ENCODE peak calls at places on chromosomes 4 and X, in ten cellular contexts. O is NCI-H460; D is NCI-H748 treated with DMSO at 0.1 percent for 48 hours; M is NCI-H2171 treated with DMSO at 0.1 percent for 48 hours; F is NAMALWA; X is hepatic stellate cell; U is left lung; V is EL; Q is OCI-LY7; Z is naive thymus-derived CD4-positive, alpha-beta T cell. S is an unnamed sample.

GRCh38 chr4:168845897-168846296 is 164.2 kb downstream of the CBR4 start:
- DNase-seq in Q (no peak), U (no peak), F (no peak), D (no peak), Z (no peak), V (no peak), M (no peak), X (no peak), O (no peak), S (no peak)

GRCh38 chrX:110477593-110478228 is 119.1 kb downstream of the RTL9 start:
- DNase-seq in O (no peak), D (no peak), Z (no peak), X (no peak), M (no peak), U (no peak), Q (no peak), V (peak; percentile 2), F (no peak), S (no peak)

GRCh38 chrX:31057691-31058090 is 14.2 kb downstream of the FTHL17 start:
- DNase-seq in Q (no peak), O (no peak), V (no peak), M (no peak), F (no peak), X (no peak), D (no peak), Z (no peak), U (no peak), S (no peak)

GRCh38 chr4:149145803-149146202 is 669.8 kb downstream of the IQCM start:
- DNase-seq in M (no peak), Z (no peak), X (peak; percentile 7), Q (no peak), U (no peak), V (peak; percentile 56), D (no peak), O (no peak), F (no peak), S (no peak)

GRCh38 chr4:69823481-69824186 is 36.3 kb downstream of the SULT1E1 start:
- DNase-seq in Q (peak; percentile 18), U (no peak), F (peak; percentile 54), Z (no peak), X (no peak), M (no peak), O (peak; percentile 6), D (peak; percentile 54), V (no peak), S (no peak)

GRCh38 chrX:1163231-1163630 is 49.2 kb downstream of the CRLF2 start:
- DNase-seq in V (no peak), Z (no peak), F (no peak), Q (no peak), U (peak; percentile 15), X (no peak), D (no peak), M (no peak), O (no peak), S (no peak)

GRCh38 chrX:57379296-57379695 is 92.8 kb downstream of the FAAH2 start:
- DNase-seq in O (no peak), D (no peak), M (no peak), F (no peak), Z (no peak), U (no peak), Q (no peak), V (no peak), X (no peak), S (no peak)

GRCh38 chr4:159312236-159312635 is 209.4 kb downstream of the RAPGEF2 start:
- DNase-seq in V (no peak), D (no peak), U (no peak), X (no peak), F (no peak), O (no peak), M (no peak), Q (no peak), Z (no peak), S (no peak)

GRCh38 chrX:86047174-86047991 is at the start of gene CHM:
- DNase-seq in Z (peak; percentile 50), V (peak; percentile 77), Q (peak; percentile 77), D (no peak), M (no peak), U (peak; percentile 53), X (peak; percentile 65), F (peak; percentile 89), O (peak; percentile 79), S (peak; percentile 64)

GRCh38 chr4:140085062-140085622 is 68.8 kb downstream of the MAML3 start:
- DNase-seq in Q (no peak), Z (no peak), V (no peak), O (peak; percentile 90), F (no peak), D (no peak), M (no peak), X (no peak), U (no peak), S (no peak)

S was measured in cerebellum.